ENCODE peak calls at places on chromosomes 1 and 21, in five cellular contexts. One of them, this sample, is unnamed.

GRCh38 chr1:12620142-12620865 is 2.3 kb upstream of the DHRS3 start:
- DNase-seq in naive thymus-derived CD8-positive, alpha-beta T cell: no peak
- DNase-seq in stimulated activated CD4-positive, alpha-beta T cell treated with anti-CD3 and anti-CD28 coated beads, Interleukin-12 subunit alpha, Interleukin-12 subunit beta, amount 100 ng/mL, for 4 hours: no peak
- DNase-seq in activated T-helper 1 cell treated with Interleukin-2 at 50 U/mL for 16 hours: no peak
- DNase-seq in Right ventricle myocardium superior: no peak
- DNase-seq in this sample: no peak

GRCh38 chr1:109309347-109309746 is 2.5 kb upstream of the MYBPHL start:
- DNase-seq in stimulated activated CD4-positive, alpha-beta T cell treated with anti-CD3 and anti-CD28 coated beads, Interleukin-12 subunit alpha, Interleukin-12 subunit beta, amount 100 ng/mL, for 4 hours: no peak
- DNase-seq in naive thymus-derived CD8-positive, alpha-beta T cell: no peak
- DNase-seq in Right ventricle myocardium superior: no peak
- DNase-seq in activated T-helper 1 cell treated with Interleukin-2 at 50 U/mL for 16 hours: no peak
- DNase-seq in this sample: no peak

GRCh38 chr1:10122926-10123325 is 87.4 kb upstream of the KIF1B start:
- DNase-seq in naive thymus-derived CD8-positive, alpha-beta T cell: no peak
- DNase-seq in stimulated activated CD4-positive, alpha-beta T cell treated with anti-CD3 and anti-CD28 coated beads, Interleukin-12 subunit alpha, Interleukin-12 subunit beta, amount 100 ng/mL, for 4 hours: no peak
- DNase-seq in Right ventricle myocardium superior: no peak
- DNase-seq in activated T-helper 1 cell treated with Interleukin-2 at 50 U/mL for 16 hours: no peak
- DNase-seq in this sample: no peak

GRCh38 chr1:159936284-159936904 is 9.0 kb downstream of the IGSF9 start:
- DNase-seq in activated T-helper 1 cell treated with Interleukin-2 at 50 U/mL for 16 hours: peak
- DNase-seq in stimulated activated CD4-positive, alpha-beta T cell treated with anti-CD3 and anti-CD28 coated beads, Interleukin-12 subunit alpha, Interleukin-12 subunit beta, amount 100 ng/mL, for 4 hours: peak
- DNase-seq in naive thymus-derived CD8-positive, alpha-beta T cell: peak
- DNase-seq in Right ventricle myocardium superior: peak
- DNase-seq in this sample: peak

GRCh38 chr21:42672699-42673458 is 19.5 kb downstream of the PDE9A start:
- DNase-seq in activated T-helper 1 cell treated with Interleukin-2 at 50 U/mL for 16 hours: no peak
- DNase-seq in naive thymus-derived CD8-positive, alpha-beta T cell: no peak
- DNase-seq in stimulated activated CD4-positive, alpha-beta T cell treated with anti-CD3 and anti-CD28 coated beads, Interleukin-12 subunit alpha, Interleukin-12 subunit beta, amount 100 ng/mL, for 4 hours: no peak
- DNase-seq in Right ventricle myocardium superior: peak
- DNase-seq in this sample: no peak

GRCh38 chr1:226904772-226905171 is 34.4 kb downstream of the PSEN2 start:
- DNase-seq in activated T-helper 1 cell treated with Interleukin-2 at 50 U/mL for 16 hours: no peak
- DNase-seq in naive thymus-derived CD8-positive, alpha-beta T cell: no peak
- DNase-seq in stimulated activated CD4-positive, alpha-beta T cell treated with anti-CD3 and anti-CD28 coated beads, Interleukin-12 subunit alpha, Interleukin-12 subunit beta, amount 100 ng/mL, for 4 hours: no peak
- DNase-seq in Right ventricle myocardium superior: no peak
- DNase-seq in this sample: no peak

GRCh38 chr1:205321109-205321958 is at the start of gene NUAK2:
- DNase-seq in activated T-helper 1 cell treated with Interleukin-2 at 50 U/mL for 16 hours: peak
- DNase-seq in naive thymus-derived CD8-positive, alpha-beta T cell: peak
- DNase-seq in stimulated activated CD4-positive, alpha-beta T cell treated with anti-CD3 and anti-CD28 coated beads, Interleukin-12 subunit alpha, Interleukin-12 subunit beta, amount 100 ng/mL, for 4 hours: peak
- DNase-seq in Right ventricle myocardium superior: peak
- DNase-seq in this sample: peak

GRCh38 chr1:8571200-8571984 is 246.0 kb downstream of the RERE start:
- DNase-seq in activated T-helper 1 cell treated with Interleukin-2 at 50 U/mL for 16 hours: no peak
- DNase-seq in stimulated activated CD4-positive, alpha-beta T cell treated with anti-CD3 and anti-CD28 coated beads, Interleukin-12 subunit alpha, Interleukin-12 subunit beta, amount 100 ng/mL, for 4 hours: no peak
- DNase-seq in naive thymus-derived CD8-positive, alpha-beta T cell: no peak
- DNase-seq in Right ventricle myocardium superior: no peak
- DNase-seq in this sample: no peak

GRCh38 chr1:63203641-63204040 is 118.7 kb upstream of the FOXD3 start:
- DNase-seq in stimulated activated CD4-positive, alpha-beta T cell treated with anti-CD3 and anti-CD28 coated beads, Interleukin-12 subunit alpha, Interleukin-12 subunit beta, amount 100 ng/mL, for 4 hours: no peak
- DNase-seq in Right ventricle myocardium superior: no peak
- DNase-seq in activated T-helper 1 cell treated with Interleukin-2 at 50 U/mL for 16 hours: no peak
- DNase-seq in naive thymus-derived CD8-positive, alpha-beta T cell: no peak
- DNase-seq in this sample: no peak

GRCh38 chr1:16241116-16241763 is 4.3 kb upstream of the CPLANE2 start:
- DNase-seq in stimulated activated CD4-positive, alpha-beta T cell treated with anti-CD3 and anti-CD28 coated beads, Interleukin-12 subunit alpha, Interleukin-12 subunit beta, amount 100 ng/mL, for 4 hours: no peak
- DNase-seq in activated T-helper 1 cell treated with Interleukin-2 at 50 U/mL for 16 hours: no peak
- DNase-seq in Right ventricle myocardium superior: peak
- DNase-seq in naive thymus-derived CD8-positive, alpha-beta T cell: no peak
- DNase-seq in this sample: no peak

GRCh38 chr1:27588256-27589232 is 15.4 kb downstream of the AHDC1 start:
- DNase-seq in Right ventricle myocardium superior: no peak
- DNase-seq in activated T-helper 1 cell treated with Interleukin-2 at 50 U/mL for 16 hours: no peak
- DNase-seq in naive thymus-derived CD8-positive, alpha-beta T cell: no peak
- DNase-seq in stimulated activated CD4-positive, alpha-beta T cell treated with anti-CD3 and anti-CD28 coated beads, Interleukin-12 subunit alpha, Interleukin-12 subunit beta, amount 100 ng/mL, for 4 hours: no peak
- DNase-seq in this sample: no peak

GRCh38 chr21:43808367-43808766 is 19.0 kb downstream of the RRP1 start:
- DNase-seq in Right ventricle myocardium superior: no peak
- DNase-seq in stimulated activated CD4-positive, alpha-beta T cell treated with anti-CD3 and anti-CD28 coated beads, Interleukin-12 subunit alpha, Interleukin-12 subunit beta, amount 100 ng/mL, for 4 hours: no peak
- DNase-seq in activated T-helper 1 cell treated with Interleukin-2 at 50 U/mL for 16 hours: no peak
- DNase-seq in naive thymus-derived CD8-positive, alpha-beta T cell: no peak
- DNase-seq in this sample: no peak

GRCh38 chr21:41425954-41426655 is at the start of gene MX1:
- DNase-seq in naive thymus-derived CD8-positive, alpha-beta T cell: peak
- DNase-seq in Right ventricle myocardium superior: peak
- DNase-seq in activated T-helper 1 cell treated with Interleukin-2 at 50 U/mL for 16 hours: peak
- DNase-seq in stimulated activated CD4-positive, alpha-beta T cell treated with anti-CD3 and anti-CD28 coated beads, Interleukin-12 subunit alpha, Interleukin-12 subunit beta, amount 100 ng/mL, for 4 hours: peak
- DNase-seq in this sample: peak

GRCh38 chr1:23657659-23658275 is 33.8 kb upstream of the RPL11 start:
- DNase-seq in stimulated activated CD4-positive, alpha-beta T cell treated with anti-CD3 and anti-CD28 coated beads, Interleukin-12 subunit alpha, Interleukin-12 subunit beta, amount 100 ng/mL, for 4 hours: peak
- DNase-seq in Right ventricle myocardium superior: peak
- DNase-seq in naive thymus-derived CD8-positive, alpha-beta T cell: peak
- DNase-seq in activated T-helper 1 cell treated with Interleukin-2 at 50 U/mL for 16 hours: no peak
- DNase-seq in this sample: peak

GRCh38 chr1:156033011-156033410 is 12.3 kb upstream of the SSR2 start:
- DNase-seq in Right ventricle myocardium superior: no peak
- DNase-seq in stimulated activated CD4-positive, alpha-beta T cell treated with anti-CD3 and anti-CD28 coated beads, Interleukin-12 subunit alpha, Interleukin-12 subunit beta, amount 100 ng/mL, for 4 hours: no peak
- DNase-seq in naive thymus-derived CD8-positive, alpha-beta T cell: no peak
- DNase-seq in activated T-helper 1 cell treated with Interleukin-2 at 50 U/mL for 16 hours: no peak
- DNase-seq in this sample: no peak

GRCh38 chr1:229556551-229556950 is 2.0 kb downstream of the ABCB10 start:
- DNase-seq in activated T-helper 1 cell treated with Interleukin-2 at 50 U/mL for 16 hours: no peak
- DNase-seq in stimulated activated CD4-positive, alpha-beta T cell treated with anti-CD3 and anti-CD28 coated beads, Interleukin-12 subunit alpha, Interleukin-12 subunit beta, amount 100 ng/mL, for 4 hours: no peak
- DNase-seq in naive thymus-derived CD8-positive, alpha-beta T cell: no peak
- DNase-seq in Right ventricle myocardium superior: no peak
- DNase-seq in this sample: no peak

GRCh38 chr21:37645848-37646247 is 270.4 kb downstream of the KCNJ6 start:
- DNase-seq in stimulated activated CD4-positive, alpha-beta T cell treated with anti-CD3 and anti-CD28 coated beads, Interleukin-12 subunit alpha, Interleukin-12 subunit beta, amount 100 ng/mL, for 4 hours: no peak
- DNase-seq in activated T-helper 1 cell treated with Interleukin-2 at 50 U/mL for 16 hours: no peak
- DNase-seq in naive thymus-derived CD8-positive, alpha-beta T cell: no peak
- DNase-seq in Right ventricle myocardium superior: no peak
- DNase-seq in this sample: no peak

GRCh38 chr1:226220473-226221189 is 2.8 kb upstream of the MIXL1 start:
- DNase-seq in activated T-helper 1 cell treated with Interleukin-2 at 50 U/mL for 16 hours: no peak
- DNase-seq in stimulated activated CD4-positive, alpha-beta T cell treated with anti-CD3 and anti-CD28 coated beads, Interleukin-12 subunit alpha, Interleukin-12 subunit beta, amount 100 ng/mL, for 4 hours: no peak
- DNase-seq in Right ventricle myocardium superior: no peak
- DNase-seq in naive thymus-derived CD8-positive, alpha-beta T cell: no peak
- DNase-seq in this sample: no peak

GRCh38 chr21:46362946-46363345 is 39.0 kb downstream of the PCNT start:
- DNase-seq in naive thymus-derived CD8-positive, alpha-beta T cell: no peak
- DNase-seq in stimulated activated CD4-positive, alpha-beta T cell treated with anti-CD3 and anti-CD28 coated beads, Interleukin-12 subunit alpha, Interleukin-12 subunit beta, amount 100 ng/mL, for 4 hours: no peak
- DNase-seq in activated T-helper 1 cell treated with Interleukin-2 at 50 U/mL for 16 hours: no peak
- DNase-seq in Right ventricle myocardium superior: peak
- DNase-seq in this sample: no peak

GRCh38 chr1:64663654-64664053 is 81.2 kb upstream of the RAVER2 start:
- DNase-seq in Right ventricle myocardium superior: no peak
- DNase-seq in naive thymus-derived CD8-positive, alpha-beta T cell: no peak
- DNase-seq in activated T-helper 1 cell treated with Interleukin-2 at 50 U/mL for 16 hours: no peak
- DNase-seq in stimulated activated CD4-positive, alpha-beta T cell treated with anti-CD3 and anti-CD28 coated beads, Interleukin-12 subunit alpha, Interleukin-12 subunit beta, amount 100 ng/mL, for 4 hours: no peak
- DNase-seq in this sample: no peak

GRCh38 chr1:67257173-67257535 is 50.5 kb upstream of the IL12RB2 start:
- DNase-seq in naive thymus-derived CD8-positive, alpha-beta T cell: no peak
- DNase-seq in activated T-helper 1 cell treated with Interleukin-2 at 50 U/mL for 16 hours: no peak
- DNase-seq in Right ventricle myocardium superior: no peak
- DNase-seq in stimulated activated CD4-positive, alpha-beta T cell treated with anti-CD3 and anti-CD28 coated beads, Interleukin-12 subunit alpha, Interleukin-12 subunit beta, amount 100 ng/mL, for 4 hours: no peak
- DNase-seq in this sample: no peak

GRCh38 chr1:156673387-156674121 is 3.7 kb downstream of the NES start:
- DNase-seq in stimulated activated CD4-positive, alpha-beta T cell treated with anti-CD3 and anti-CD28 coated beads, Interleukin-12 subunit alpha, Interleukin-12 subunit beta, amount 100 ng/mL, for 4 hours: no peak
- DNase-seq in activated T-helper 1 cell treated with Interleukin-2 at 50 U/mL for 16 hours: no peak
- DNase-seq in Right ventricle myocardium superior: peak
- DNase-seq in naive thymus-derived CD8-positive, alpha-beta T cell: no peak
- DNase-seq in this sample: no peak

GRCh38 chr1:41700986-41701535 is 216.6 kb upstream of the EDN2 start:
- DNase-seq in stimulated activated CD4-positive, alpha-beta T cell treated with anti-CD3 and anti-CD28 coated beads, Interleukin-12 subunit alpha, Interleukin-12 subunit beta, amount 100 ng/mL, for 4 hours: no peak
- DNase-seq in naive thymus-derived CD8-positive, alpha-beta T cell: no peak
- DNase-seq in activated T-helper 1 cell treated with Interleukin-2 at 50 U/mL for 16 hours: no peak
- DNase-seq in Right ventricle myocardium superior: no peak
- DNase-seq in this sample: no peak

GRCh38 chr1:213183036-213183672 is 132.1 kb downstream of the RPS6KC1 start:
- DNase-seq in stimulated activated CD4-positive, alpha-beta T cell treated with anti-CD3 and anti-CD28 coated beads, Interleukin-12 subunit alpha, Interleukin-12 subunit beta, amount 100 ng/mL, for 4 hours: no peak
- DNase-seq in activated T-helper 1 cell treated with Interleukin-2 at 50 U/mL for 16 hours: no peak
- DNase-seq in naive thymus-derived CD8-positive, alpha-beta T cell: no peak
- DNase-seq in Right ventricle myocardium superior: no peak
- DNase-seq in this sample: no peak

GRCh38 chr1:161934278-161934608 is 89.4 kb downstream of the OLFML2B start:
- DNase-seq in naive thymus-derived CD8-positive, alpha-beta T cell: peak
- DNase-seq in activated T-helper 1 cell treated with Interleukin-2 at 50 U/mL for 16 hours: no peak
- DNase-seq in stimulated activated CD4-positive, alpha-beta T cell treated with anti-CD3 and anti-CD28 coated beads, Interleukin-12 subunit alpha, Interleukin-12 subunit beta, amount 100 ng/mL, for 4 hours: no peak
- DNase-seq in Right ventricle myocardium superior: no peak
- DNase-seq in this sample: no peak

GRCh38 chr1:36352141-36352909 is 28.9 kb upstream of the EVA1B start:
- DNase-seq in Right ventricle myocardium superior: no peak
- DNase-seq in naive thymus-derived CD8-positive, alpha-beta T cell: no peak
- DNase-seq in stimulated activated CD4-positive, alpha-beta T cell treated with anti-CD3 and anti-CD28 coated beads, Interleukin-12 subunit alpha, Interleukin-12 subunit beta, amount 100 ng/mL, for 4 hours: no peak
- DNase-seq in activated T-helper 1 cell treated with Interleukin-2 at 50 U/mL for 16 hours: no peak
- DNase-seq in this sample: no peak

GRCh38 chr1:21573475-21573874 is 64.3 kb downstream of the ALPL start:
- DNase-seq in Right ventricle myocardium superior: no peak
- DNase-seq in stimulated activated CD4-positive, alpha-beta T cell treated with anti-CD3 and anti-CD28 coated beads, Interleukin-12 subunit alpha, Interleukin-12 subunit beta, amount 100 ng/mL, for 4 hours: no peak
- DNase-seq in naive thymus-derived CD8-positive, alpha-beta T cell: no peak
- DNase-seq in activated T-helper 1 cell treated with Interleukin-2 at 50 U/mL for 16 hours: no peak
- DNase-seq in this sample: no peak

GRCh38 chr1:76919123-76919522 is 51.8 kb downstream of the ST6GALNAC5 start:
- DNase-seq in Right ventricle myocardium superior: no peak
- DNase-seq in activated T-helper 1 cell treated with Interleukin-2 at 50 U/mL for 16 hours: no peak
- DNase-seq in stimulated activated CD4-positive, alpha-beta T cell treated with anti-CD3 and anti-CD28 coated beads, Interleukin-12 subunit alpha, Interleukin-12 subunit beta, amount 100 ng/mL, for 4 hours: no peak
- DNase-seq in naive thymus-derived CD8-positive, alpha-beta T cell: no peak
- DNase-seq in this sample: no peak

GRCh38 chr1:184463680-184464079 is 76.9 kb downstream of the C1orf21 start:
- DNase-seq in naive thymus-derived CD8-positive, alpha-beta T cell: no peak
- DNase-seq in stimulated activated CD4-positive, alpha-beta T cell treated with anti-CD3 and anti-CD28 coated beads, Interleukin-12 subunit alpha, Interleukin-12 subunit beta, amount 100 ng/mL, for 4 hours: no peak
- DNase-seq in activated T-helper 1 cell treated with Interleukin-2 at 50 U/mL for 16 hours: no peak
- DNase-seq in Right ventricle myocardium superior: no peak
- DNase-seq in this sample: no peak

GRCh38 chr1:227242811-227243682 is 75.2 kb downstream of the CDC42BPA start:
- DNase-seq in Right ventricle myocardium superior: no peak
- DNase-seq in activated T-helper 1 cell treated with Interleukin-2 at 50 U/mL for 16 hours: no peak
- DNase-seq in naive thymus-derived CD8-positive, alpha-beta T cell: no peak
- DNase-seq in stimulated activated CD4-positive, alpha-beta T cell treated with anti-CD3 and anti-CD28 coated beads, Interleukin-12 subunit alpha, Interleukin-12 subunit beta, amount 100 ng/mL, for 4 hours: no peak
- DNase-seq in this sample: no peak

GRCh38 chr21:38413958-38414506 is 84.2 kb downstream of the ERG start:
- DNase-seq in stimulated activated CD4-positive, alpha-beta T cell treated with anti-CD3 and anti-CD28 coated beads, Interleukin-12 subunit alpha, Interleukin-12 subunit beta, amount 100 ng/mL, for 4 hours: no peak
- DNase-seq in naive thymus-derived CD8-positive, alpha-beta T cell: no peak
- DNase-seq in Right ventricle myocardium superior: no peak
- DNase-seq in activated T-helper 1 cell treated with Interleukin-2 at 50 U/mL for 16 hours: no peak
- DNase-seq in this sample: no peak

GRCh38 chr1:207868769-207869721 is 41.9 kb downstream of the CD34 start:
- DNase-seq in naive thymus-derived CD8-positive, alpha-beta T cell: peak
- DNase-seq in activated T-helper 1 cell treated with Interleukin-2 at 50 U/mL for 16 hours: peak
- DNase-seq in Right ventricle myocardium superior: peak
- DNase-seq in stimulated activated CD4-positive, alpha-beta T cell treated with anti-CD3 and anti-CD28 coated beads, Interleukin-12 subunit alpha, Interleukin-12 subunit beta, amount 100 ng/mL, for 4 hours: peak
- DNase-seq in this sample: peak

GRCh38 chr1:223759273-223759672 is 46.9 kb downstream of the CAPN2 start:
- DNase-seq in stimulated activated CD4-positive, alpha-beta T cell treated with anti-CD3 and anti-CD28 coated beads, Interleukin-12 subunit alpha, Interleukin-12 subunit beta, amount 100 ng/mL, for 4 hours: no peak
- DNase-seq in naive thymus-derived CD8-positive, alpha-beta T cell: no peak
- DNase-seq in activated T-helper 1 cell treated with Interleukin-2 at 50 U/mL for 16 hours: no peak
- DNase-seq in Right ventricle myocardium superior: no peak
- DNase-seq in this sample: no peak

GRCh38 chr1:228278432-228278941 is 70.6 kb downstream of the OBSCN start:
- DNase-seq in naive thymus-derived CD8-positive, alpha-beta T cell: no peak
- DNase-seq in Right ventricle myocardium superior: no peak
- DNase-seq in activated T-helper 1 cell treated with Interleukin-2 at 50 U/mL for 16 hours: no peak
- DNase-seq in stimulated activated CD4-positive, alpha-beta T cell treated with anti-CD3 and anti-CD28 coated beads, Interleukin-12 subunit alpha, Interleukin-12 subunit beta, amount 100 ng/mL, for 4 hours: no peak
- DNase-seq in this sample: no peak

GRCh38 chr1:22503721-22504410 is 52.2 kb downstream of the ZBTB40 start:
- DNase-seq in Right ventricle myocardium superior: no peak
- DNase-seq in activated T-helper 1 cell treated with Interleukin-2 at 50 U/mL for 16 hours: no peak
- DNase-seq in stimulated activated CD4-positive, alpha-beta T cell treated with anti-CD3 and anti-CD28 coated beads, Interleukin-12 subunit alpha, Interleukin-12 subunit beta, amount 100 ng/mL, for 4 hours: no peak
- DNase-seq in naive thymus-derived CD8-positive, alpha-beta T cell: no peak
- DNase-seq in this sample: no peak

GRCh38 chr1:3577300-3577699 is 34.0 kb downstream of the MEGF6 start:
- DNase-seq in Right ventricle myocardium superior: no peak
- DNase-seq in activated T-helper 1 cell treated with Interleukin-2 at 50 U/mL for 16 hours: no peak
- DNase-seq in stimulated activated CD4-positive, alpha-beta T cell treated with anti-CD3 and anti-CD28 coated beads, Interleukin-12 subunit alpha, Interleukin-12 subunit beta, amount 100 ng/mL, for 4 hours: no peak
- DNase-seq in naive thymus-derived CD8-positive, alpha-beta T cell: no peak
- DNase-seq in this sample: no peak

This sample was measured in B cell.